ENCODE peak calls at places on chromosomes 12 and 14, in seven cellular contexts. One of them, this sample, is unnamed.

GRCh38 chr12:52091061-52091460 is 11.6 kb downstream of the SMIM41 start:
- DNase-seq in left ventricle myocardium inferior: no peak
- DNase-seq in GM12892: no peak
- DNase-seq in WERI-Rb-1: no peak
- DNase-seq in NCI-H1105 treated with DMSO at 0.1 percent for 48 hours: no peak
- DNase-seq in activated CD8-positive, alpha-beta memory T cell treated with anti-CD3 and anti-CD28 coated beads for 1 hour: no peak
- DNase-seq in Calu3: no peak
- DNase-seq in this sample: no peak

GRCh38 chr12:68319988-68320623 is 12.1 kb downstream of the MDM1 start:
- DNase-seq in WERI-Rb-1: no peak
- DNase-seq in NCI-H1105 treated with DMSO at 0.1 percent for 48 hours: no peak
- DNase-seq in Calu3: no peak
- DNase-seq in left ventricle myocardium inferior: peak
- DNase-seq in GM12892: no peak
- DNase-seq in activated CD8-positive, alpha-beta memory T cell treated with anti-CD3 and anti-CD28 coated beads for 1 hour: no peak
- DNase-seq in this sample: no peak

GRCh38 chr14:24634158-24634557 is at the start of gene GZMB:
- DNase-seq in GM12892: no peak
- DNase-seq in left ventricle myocardium inferior: no peak
- DNase-seq in WERI-Rb-1: no peak
- DNase-seq in activated CD8-positive, alpha-beta memory T cell treated with anti-CD3 and anti-CD28 coated beads for 1 hour: peak
- DNase-seq in NCI-H1105 treated with DMSO at 0.1 percent for 48 hours: no peak
- DNase-seq in Calu3: no peak
- DNase-seq in this sample: no peak

GRCh38 chr14:85118274-85118673 is 411.7 kb upstream of the FLRT2 start:
- DNase-seq in GM12892: no peak
- DNase-seq in activated CD8-positive, alpha-beta memory T cell treated with anti-CD3 and anti-CD28 coated beads for 1 hour: no peak
- DNase-seq in Calu3: no peak
- DNase-seq in left ventricle myocardium inferior: no peak
- DNase-seq in WERI-Rb-1: no peak
- DNase-seq in NCI-H1105 treated with DMSO at 0.1 percent for 48 hours: no peak
- DNase-seq in this sample: no peak

GRCh38 chr14:64721899-64722298 is 17.7 kb downstream of the PLEKHG3 start:
- DNase-seq in NCI-H1105 treated with DMSO at 0.1 percent for 48 hours: no peak
- DNase-seq in left ventricle myocardium inferior: no peak
- DNase-seq in WERI-Rb-1: no peak
- DNase-seq in activated CD8-positive, alpha-beta memory T cell treated with anti-CD3 and anti-CD28 coated beads for 1 hour: no peak
- DNase-seq in GM12892: no peak
- DNase-seq in Calu3: no peak
- DNase-seq in this sample: no peak

GRCh38 chr12:116136340-116136739 is 141.2 kb downstream of the MED13L start:
- DNase-seq in GM12892: no peak
- DNase-seq in NCI-H1105 treated with DMSO at 0.1 percent for 48 hours: no peak
- DNase-seq in activated CD8-positive, alpha-beta memory T cell treated with anti-CD3 and anti-CD28 coated beads for 1 hour: no peak
- DNase-seq in Calu3: no peak
- DNase-seq in left ventricle myocardium inferior: no peak
- DNase-seq in WERI-Rb-1: no peak
- DNase-seq in this sample: no peak

GRCh38 chr14:58331111-58331510 is 32.8 kb downstream of the ARID4A start:
- DNase-seq in left ventricle myocardium inferior: peak
- DNase-seq in activated CD8-positive, alpha-beta memory T cell treated with anti-CD3 and anti-CD28 coated beads for 1 hour: peak
- DNase-seq in NCI-H1105 treated with DMSO at 0.1 percent for 48 hours: peak
- DNase-seq in WERI-Rb-1: peak
- DNase-seq in GM12892: peak
- DNase-seq in Calu3: peak
- DNase-seq in this sample: peak

GRCh38 chr14:59254146-59254910 is 65.9 kb downstream of the DAAM1 start:
- DNase-seq in GM12892: no peak
- DNase-seq in NCI-H1105 treated with DMSO at 0.1 percent for 48 hours: peak
- DNase-seq in left ventricle myocardium inferior: peak
- DNase-seq in WERI-Rb-1: no peak
- DNase-seq in activated CD8-positive, alpha-beta memory T cell treated with anti-CD3 and anti-CD28 coated beads for 1 hour: no peak
- DNase-seq in Calu3: no peak
- DNase-seq in this sample: no peak

GRCh38 chr12:127230843-127231260 is 1036.1 kb upstream of the TMEM132C start:
- DNase-seq in left ventricle myocardium inferior: no peak
- DNase-seq in GM12892: no peak
- DNase-seq in Calu3: no peak
- DNase-seq in WERI-Rb-1: no peak
- DNase-seq in activated CD8-positive, alpha-beta memory T cell treated with anti-CD3 and anti-CD28 coated beads for 1 hour: no peak
- DNase-seq in NCI-H1105 treated with DMSO at 0.1 percent for 48 hours: no peak
- DNase-seq in this sample: no peak

GRCh38 chr14:68986926-68987652 is 8.0 kb upstream of the ACTN1 start:
- DNase-seq in activated CD8-positive, alpha-beta memory T cell treated with anti-CD3 and anti-CD28 coated beads for 1 hour: no peak
- DNase-seq in NCI-H1105 treated with DMSO at 0.1 percent for 48 hours: no peak
- DNase-seq in left ventricle myocardium inferior: no peak
- DNase-seq in WERI-Rb-1: no peak
- DNase-seq in GM12892: no peak
- DNase-seq in Calu3: no peak
- DNase-seq in this sample: no peak

GRCh38 chr14:23556700-23557440 is 799 bp downstream of the THTPA start:
- DNase-seq in Calu3: no peak
- DNase-seq in GM12892: no peak
- DNase-seq in left ventricle myocardium inferior: no peak
- DNase-seq in WERI-Rb-1: no peak
- DNase-seq in NCI-H1105 treated with DMSO at 0.1 percent for 48 hours: no peak
- DNase-seq in activated CD8-positive, alpha-beta memory T cell treated with anti-CD3 and anti-CD28 coated beads for 1 hour: no peak
- DNase-seq in this sample: no peak

GRCh38 chr12:45298721-45299120 is 82.8 kb downstream of the ANO6 start:
- DNase-seq in NCI-H1105 treated with DMSO at 0.1 percent for 48 hours: no peak
- DNase-seq in WERI-Rb-1: no peak
- DNase-seq in activated CD8-positive, alpha-beta memory T cell treated with anti-CD3 and anti-CD28 coated beads for 1 hour: no peak
- DNase-seq in left ventricle myocardium inferior: no peak
- DNase-seq in GM12892: no peak
- DNase-seq in Calu3: no peak
- DNase-seq in this sample: no peak

GRCh38 chr14:77914073-77914721 is 114.3 kb downstream of the ADCK1 start:
- DNase-seq in GM12892: no peak
- DNase-seq in NCI-H1105 treated with DMSO at 0.1 percent for 48 hours: no peak
- DNase-seq in Calu3: no peak
- DNase-seq in WERI-Rb-1: no peak
- DNase-seq in activated CD8-positive, alpha-beta memory T cell treated with anti-CD3 and anti-CD28 coated beads for 1 hour: no peak
- DNase-seq in left ventricle myocardium inferior: no peak
- DNase-seq in this sample: no peak

GRCh38 chr12:52526511-52526951 is 6.3 kb upstream of the KRT5 start:
- DNase-seq in GM12892: no peak
- DNase-seq in Calu3: no peak
- DNase-seq in left ventricle myocardium inferior: no peak
- DNase-seq in NCI-H1105 treated with DMSO at 0.1 percent for 48 hours: no peak
- DNase-seq in WERI-Rb-1: no peak
- DNase-seq in activated CD8-positive, alpha-beta memory T cell treated with anti-CD3 and anti-CD28 coated beads for 1 hour: no peak
- DNase-seq in this sample: no peak

GRCh38 chr14:67319142-67319541 is 40.5 kb downstream of the ATP6V1D start:
- DNase-seq in activated CD8-positive, alpha-beta memory T cell treated with anti-CD3 and anti-CD28 coated beads for 1 hour: no peak
- DNase-seq in Calu3: no peak
- DNase-seq in NCI-H1105 treated with DMSO at 0.1 percent for 48 hours: no peak
- DNase-seq in left ventricle myocardium inferior: no peak
- DNase-seq in WERI-Rb-1: no peak
- DNase-seq in GM12892: no peak
- DNase-seq in this sample: no peak

GRCh38 chr14:80212025-80212402 is 710 bp upstream of the DIO2 start:
- DNase-seq in GM12892: no peak
- DNase-seq in Calu3: no peak
- DNase-seq in activated CD8-positive, alpha-beta memory T cell treated with anti-CD3 and anti-CD28 coated beads for 1 hour: no peak
- DNase-seq in left ventricle myocardium inferior: no peak
- DNase-seq in NCI-H1105 treated with DMSO at 0.1 percent for 48 hours: no peak
- DNase-seq in WERI-Rb-1: no peak
- DNase-seq in this sample: peak

GRCh38 chr12:1502441-1502785 is 92.0 kb downstream of the FBXL14 start:
- DNase-seq in NCI-H1105 treated with DMSO at 0.1 percent for 48 hours: peak
- DNase-seq in activated CD8-positive, alpha-beta memory T cell treated with anti-CD3 and anti-CD28 coated beads for 1 hour: no peak
- DNase-seq in Calu3: no peak
- DNase-seq in GM12892: no peak
- DNase-seq in WERI-Rb-1: no peak
- DNase-seq in left ventricle myocardium inferior: no peak
- DNase-seq in this sample: peak

GRCh38 chr14:50318031-50318626 is 6.0 kb downstream of the DMAC2L start:
- DNase-seq in WERI-Rb-1: no peak
- DNase-seq in left ventricle myocardium inferior: no peak
- DNase-seq in activated CD8-positive, alpha-beta memory T cell treated with anti-CD3 and anti-CD28 coated beads for 1 hour: no peak
- DNase-seq in Calu3: no peak
- DNase-seq in GM12892: no peak
- DNase-seq in NCI-H1105 treated with DMSO at 0.1 percent for 48 hours: peak
- DNase-seq in this sample: no peak

GRCh38 chr14:102246071-102246470 is 58.9 kb downstream of the MOK start:
- DNase-seq in GM12892: no peak
- DNase-seq in Calu3: no peak
- DNase-seq in activated CD8-positive, alpha-beta memory T cell treated with anti-CD3 and anti-CD28 coated beads for 1 hour: no peak
- DNase-seq in NCI-H1105 treated with DMSO at 0.1 percent for 48 hours: no peak
- DNase-seq in WERI-Rb-1: no peak
- DNase-seq in left ventricle myocardium inferior: no peak
- DNase-seq in this sample: no peak

GRCh38 chr14:101781240-101782061 is 19.9 kb downstream of the PPP2R5C start:
- DNase-seq in WERI-Rb-1: no peak
- DNase-seq in activated CD8-positive, alpha-beta memory T cell treated with anti-CD3 and anti-CD28 coated beads for 1 hour: no peak
- DNase-seq in NCI-H1105 treated with DMSO at 0.1 percent for 48 hours: no peak
- DNase-seq in Calu3: peak
- DNase-seq in GM12892: peak
- DNase-seq in left ventricle myocardium inferior: no peak
- DNase-seq in this sample: no peak

GRCh38 chr12:49868952-49869815 is 26.3 kb upstream of the BCDIN3D start:
- DNase-seq in WERI-Rb-1: peak
- DNase-seq in NCI-H1105 treated with DMSO at 0.1 percent for 48 hours: peak
- DNase-seq in GM12892: no peak
- DNase-seq in activated CD8-positive, alpha-beta memory T cell treated with anti-CD3 and anti-CD28 coated beads for 1 hour: no peak
- DNase-seq in Calu3: no peak
- DNase-seq in left ventricle myocardium inferior: peak
- DNase-seq in this sample: peak

GRCh38 chr14:59511916-59512530 is 27.7 kb downstream of the JKAMP start:
- DNase-seq in left ventricle myocardium inferior: no peak
- DNase-seq in NCI-H1105 treated with DMSO at 0.1 percent for 48 hours: peak
- DNase-seq in activated CD8-positive, alpha-beta memory T cell treated with anti-CD3 and anti-CD28 coated beads for 1 hour: no peak
- DNase-seq in GM12892: no peak
- DNase-seq in Calu3: peak
- DNase-seq in WERI-Rb-1: peak
- DNase-seq in this sample: peak

GRCh38 chr14:98408713-98409112 is 863.3 kb downstream of the BCL11B start:
- DNase-seq in WERI-Rb-1: no peak
- DNase-seq in left ventricle myocardium inferior: no peak
- DNase-seq in GM12892: no peak
- DNase-seq in activated CD8-positive, alpha-beta memory T cell treated with anti-CD3 and anti-CD28 coated beads for 1 hour: no peak
- DNase-seq in Calu3: no peak
- DNase-seq in NCI-H1105 treated with DMSO at 0.1 percent for 48 hours: no peak
- DNase-seq in this sample: no peak

GRCh38 chr14:93089501-93090269 is 26.0 kb downstream of the ITPK1 start:
- DNase-seq in GM12892: no peak
- DNase-seq in NCI-H1105 treated with DMSO at 0.1 percent for 48 hours: no peak
- DNase-seq in WERI-Rb-1: no peak
- DNase-seq in left ventricle myocardium inferior: no peak
- DNase-seq in activated CD8-positive, alpha-beta memory T cell treated with anti-CD3 and anti-CD28 coated beads for 1 hour: no peak
- DNase-seq in Calu3: no peak
- DNase-seq in this sample: peak

GRCh38 chr12:25436206-25436912 is 116.7 kb downstream of the LMNTD1 start:
- DNase-seq in NCI-H1105 treated with DMSO at 0.1 percent for 48 hours: peak
- DNase-seq in left ventricle myocardium inferior: no peak
- DNase-seq in activated CD8-positive, alpha-beta memory T cell treated with anti-CD3 and anti-CD28 coated beads for 1 hour: no peak
- DNase-seq in WERI-Rb-1: peak
- DNase-seq in GM12892: no peak
- DNase-seq in Calu3: peak
- DNase-seq in this sample: peak

GRCh38 chr12:15278816-15279658 is 43.3 kb upstream of the PTPRO start:
- DNase-seq in activated CD8-positive, alpha-beta memory T cell treated with anti-CD3 and anti-CD28 coated beads for 1 hour: no peak
- DNase-seq in GM12892: no peak
- DNase-seq in Calu3: peak
- DNase-seq in WERI-Rb-1: no peak
- DNase-seq in left ventricle myocardium inferior: peak
- DNase-seq in NCI-H1105 treated with DMSO at 0.1 percent for 48 hours: peak
- DNase-seq in this sample: no peak

GRCh38 chr12:2422591-2422990 is 369.8 kb downstream of the CACNA1C start:
- DNase-seq in left ventricle myocardium inferior: no peak
- DNase-seq in Calu3: no peak
- DNase-seq in WERI-Rb-1: no peak
- DNase-seq in NCI-H1105 treated with DMSO at 0.1 percent for 48 hours: no peak
- DNase-seq in GM12892: no peak
- DNase-seq in activated CD8-positive, alpha-beta memory T cell treated with anti-CD3 and anti-CD28 coated beads for 1 hour: no peak
- DNase-seq in this sample: no peak

GRCh38 chr12:6193853-6194815 is 6.1 kb upstream of the CD9 start:
- DNase-seq in left ventricle myocardium inferior: no peak
- DNase-seq in activated CD8-positive, alpha-beta memory T cell treated with anti-CD3 and anti-CD28 coated beads for 1 hour: no peak
- DNase-seq in Calu3: no peak
- DNase-seq in WERI-Rb-1: peak
- DNase-seq in GM12892: no peak
- DNase-seq in NCI-H1105 treated with DMSO at 0.1 percent for 48 hours: no peak
- DNase-seq in this sample: no peak

GRCh38 chr12:43338848-43339526 is 213.0 kb downstream of the ADAMTS20 start:
- DNase-seq in GM12892: no peak
- DNase-seq in NCI-H1105 treated with DMSO at 0.1 percent for 48 hours: peak
- DNase-seq in left ventricle myocardium inferior: no peak
- DNase-seq in activated CD8-positive, alpha-beta memory T cell treated with anti-CD3 and anti-CD28 coated beads for 1 hour: no peak
- DNase-seq in WERI-Rb-1: peak
- DNase-seq in Calu3: peak
- DNase-seq in this sample: no peak

GRCh38 chr12:116735951-116736599 is 1.8 kb downstream of the SPRING1 start:
- DNase-seq in Calu3: peak
- DNase-seq in activated CD8-positive, alpha-beta memory T cell treated with anti-CD3 and anti-CD28 coated beads for 1 hour: no peak
- DNase-seq in left ventricle myocardium inferior: no peak
- DNase-seq in WERI-Rb-1: no peak
- DNase-seq in NCI-H1105 treated with DMSO at 0.1 percent for 48 hours: no peak
- DNase-seq in GM12892: no peak
- DNase-seq in this sample: no peak

GRCh38 chr14:20400965-20401593 is 12.2 kb downstream of the TEP1 start:
- DNase-seq in left ventricle myocardium inferior: no peak
- DNase-seq in GM12892: no peak
- DNase-seq in WERI-Rb-1: no peak
- DNase-seq in activated CD8-positive, alpha-beta memory T cell treated with anti-CD3 and anti-CD28 coated beads for 1 hour: no peak
- DNase-seq in Calu3: peak
- DNase-seq in NCI-H1105 treated with DMSO at 0.1 percent for 48 hours: no peak
- DNase-seq in this sample: no peak

GRCh38 chr14:95078841-95079240 is 78.5 kb downstream of the DICER1 start:
- DNase-seq in NCI-H1105 treated with DMSO at 0.1 percent for 48 hours: no peak
- DNase-seq in WERI-Rb-1: no peak
- DNase-seq in activated CD8-positive, alpha-beta memory T cell treated with anti-CD3 and anti-CD28 coated beads for 1 hour: no peak
- DNase-seq in left ventricle myocardium inferior: no peak
- DNase-seq in Calu3: no peak
- DNase-seq in GM12892: no peak
- DNase-seq in this sample: no peak

GRCh38 chr14:102280376-102280962 is 24.5 kb downstream of the MOK start:
- DNase-seq in NCI-H1105 treated with DMSO at 0.1 percent for 48 hours: no peak
- DNase-seq in WERI-Rb-1: no peak
- DNase-seq in GM12892: no peak
- DNase-seq in left ventricle myocardium inferior: no peak
- DNase-seq in activated CD8-positive, alpha-beta memory T cell treated with anti-CD3 and anti-CD28 coated beads for 1 hour: no peak
- DNase-seq in Calu3: no peak
- DNase-seq in this sample: no peak

GRCh38 chr12:118358607-118359540 is 13.8 kb downstream of the TAOK3 start:
- DNase-seq in WERI-Rb-1: no peak
- DNase-seq in left ventricle myocardium inferior: no peak
- DNase-seq in GM12892: no peak
- DNase-seq in activated CD8-positive, alpha-beta memory T cell treated with anti-CD3 and anti-CD28 coated beads for 1 hour: no peak
- DNase-seq in Calu3: no peak
- DNase-seq in NCI-H1105 treated with DMSO at 0.1 percent for 48 hours: no peak
- DNase-seq in this sample: no peak

GRCh38 chr12:30110970-30111586 is 327.3 kb upstream of the TMTC1 start:
- DNase-seq in NCI-H1105 treated with DMSO at 0.1 percent for 48 hours: no peak
- DNase-seq in activated CD8-positive, alpha-beta memory T cell treated with anti-CD3 and anti-CD28 coated beads for 1 hour: no peak
- DNase-seq in left ventricle myocardium inferior: no peak
- DNase-seq in WERI-Rb-1: no peak
- DNase-seq in Calu3: no peak
- DNase-seq in GM12892: no peak
- DNase-seq in this sample: no peak

GRCh38 chr12:2294651-2295475 is 242.1 kb downstream of the CACNA1C start:
- DNase-seq in left ventricle myocardium inferior: no peak
- DNase-seq in activated CD8-positive, alpha-beta memory T cell treated with anti-CD3 and anti-CD28 coated beads for 1 hour: no peak
- DNase-seq in Calu3: no peak
- DNase-seq in GM12892: no peak
- DNase-seq in WERI-Rb-1: no peak
- DNase-seq in NCI-H1105 treated with DMSO at 0.1 percent for 48 hours: no peak
- DNase-seq in this sample: no peak

GRCh38 chr14:86521032-86521730 is 991.2 kb downstream of the FLRT2 start:
- DNase-seq in WERI-Rb-1: no peak
- DNase-seq in left ventricle myocardium inferior: no peak
- DNase-seq in activated CD8-positive, alpha-beta memory T cell treated with anti-CD3 and anti-CD28 coated beads for 1 hour: no peak
- DNase-seq in GM12892: no peak
- DNase-seq in Calu3: no peak
- DNase-seq in NCI-H1105 treated with DMSO at 0.1 percent for 48 hours: peak
- DNase-seq in this sample: no peak

GRCh38 chr12:55019784-55020183 is at the start of gene NEUROD4:
- DNase-seq in Calu3: peak
- DNase-seq in left ventricle myocardium inferior: peak
- DNase-seq in activated CD8-positive, alpha-beta memory T cell treated with anti-CD3 and anti-CD28 coated beads for 1 hour: no peak
- DNase-seq in WERI-Rb-1: peak
- DNase-seq in NCI-H1105 treated with DMSO at 0.1 percent for 48 hours: no peak
- DNase-seq in GM12892: no peak
- DNase-seq in this sample: no peak